ENCODE peak calls at places on chromosomes 7 and 10, in ten cellular contexts. E, P, X, L, O, Q, G, T, R and U are unnamed samples.

GRCh38 chr10:30058111-30058510 is 1.3 kb downstream of the JCAD start:
- DNase-seq in E (no peak), P (no peak), X (no peak), L (no peak), O (no peak), Q (no peak), G (no peak), T (no peak), R (no peak), U (no peak)

GRCh38 chr10:77430530-77430929 is 207.1 kb downstream of the KCNMA1 start:
- DNase-seq in E (no peak), P (no peak), X (no peak), L (no peak), O (no peak), Q (no peak), G (no peak), T (no peak), R (no peak), U (no peak)

GRCh38 chr10:133520193-133520738 is 6.9 kb upstream of the CYP2E1 start:
- DNase-seq in E (peak), P (peak), X (peak), L (peak), O (no peak), Q (peak), G (peak), T (peak), R (peak), U (peak)

GRCh38 chr10:22710139-22710745 is 4.1 kb downstream of the PIP4K2A start:
- DNase-seq in E (no peak), P (no peak), X (no peak), L (no peak), O (no peak), Q (peak), G (no peak), T (peak), R (no peak), U (no peak)

GRCh38 chr7:140989068-140989467 is 25.7 kb downstream of the MRPS33 start:
- DNase-seq in E (no peak), P (no peak), X (no peak), L (no peak), O (no peak), Q (no peak), G (no peak), T (no peak), R (no peak), U (no peak)

GRCh38 chr10:60089095-60089494 is 182.7 kb upstream of the CCDC6 start:
- DNase-seq in E (no peak), P (no peak), X (no peak), L (no peak), O (no peak), Q (no peak), G (no peak), T (no peak), R (no peak), U (no peak)

GRCh38 chr7:33744293-33744692 is 161.0 kb upstream of the BMPER start:
- DNase-seq in E (no peak), P (no peak), X (no peak), L (no peak), O (no peak), Q (no peak), G (no peak), T (peak), R (peak), U (no peak)

GRCh38 chr7:122901250-122901649 is 15.0 kb upstream of the CADPS2 start:
- DNase-seq in E (peak), P (no peak), X (no peak), L (no peak), O (no peak), Q (no peak), G (no peak), T (no peak), R (no peak), U (no peak)

GRCh38 chr10:132978542-132978941 is 36.2 kb upstream of the CFAP46 start:
- DNase-seq in E (no peak), P (no peak), X (no peak), L (no peak), O (no peak), Q (no peak), G (no peak), T (no peak), R (no peak), U (no peak)

GRCh38 chr7:96329189-96329588 is 7.3 kb upstream of the SLC25A13 start:
- DNase-seq in E (no peak), P (no peak), X (no peak), L (no peak), O (no peak), Q (no peak), G (no peak), T (no peak), R (no peak), U (no peak)

GRCh38 chr7:93861325-93861949 is 29.1 kb downstream of the TFPI2 start:
- DNase-seq in E (no peak), P (no peak), X (no peak), L (no peak), O (no peak), Q (no peak), G (peak), T (no peak), R (no peak), U (no peak)

GRCh38 chr7:34837316-34837715 is 179.3 kb downstream of the NPSR1 start:
- DNase-seq in E (no peak), P (no peak), X (no peak), L (no peak), O (no peak), Q (no peak), G (no peak), T (no peak), R (no peak), U (no peak)

GRCh38 chr10:71303569-71303907 is 15.5 kb upstream of the SLC29A3 start:
- DNase-seq in E (no peak), P (no peak), X (no peak), L (no peak), O (no peak), Q (no peak), G (no peak), T (no peak), R (no peak), U (no peak)

GRCh38 chr7:122886357-122887081 is at the start of gene CADPS2:
- DNase-seq in E (peak), P (peak), X (peak), L (peak), O (peak), Q (peak), G (peak), T (peak), R (peak), U (peak)

GRCh38 chr10:11689945-11690736 is 52.0 kb upstream of the ECHDC3 start:
- DNase-seq in E (no peak), P (no peak), X (no peak), L (no peak), O (no peak), Q (no peak), G (no peak), T (no peak), R (no peak), U (no peak)

GRCh38 chr7:26385240-26385639 is 93.6 kb downstream of the SNX10 start:
- DNase-seq in E (no peak), P (no peak), X (no peak), L (no peak), O (no peak), Q (no peak), G (no peak), T (no peak), R (no peak), U (no peak)

GRCh38 chr10:4546500-4546899 is 279.5 kb upstream of the AKR1E2 start:
- DNase-seq in E (peak), P (no peak), X (no peak), L (no peak), O (no peak), Q (no peak), G (no peak), T (no peak), R (no peak), U (no peak)

GRCh38 chr7:82593780-82594179 is 150.2 kb upstream of the CACNA2D1 start:
- DNase-seq in E (no peak), P (no peak), X (no peak), L (no peak), O (peak), Q (no peak), G (no peak), T (no peak), R (no peak), U (no peak)

GRCh38 chr7:29237483-29237882 is 42.9 kb downstream of the CHN2 start:
- DNase-seq in E (no peak), P (no peak), X (no peak), L (no peak), O (no peak), Q (no peak), G (no peak), T (no peak), R (no peak), U (no peak)

GRCh38 chr7:2863461-2864066 is 19.5 kb upstream of the GNA12 start:
- DNase-seq in E (peak), P (peak), X (no peak), L (peak), O (no peak), Q (peak), G (peak), T (peak), R (no peak), U (no peak)

GRCh38 chr10:35202050-35202449 is 75.4 kb downstream of the CREM start:
- DNase-seq in E (no peak), P (no peak), X (no peak), L (no peak), O (no peak), Q (no peak), G (no peak), T (no peak), R (no peak), U (no peak)

GRCh38 chr10:106757521-106757920 is 407.0 kb downstream of the SORCS1 start:
- DNase-seq in E (no peak), P (no peak), X (no peak), L (no peak), O (no peak), Q (no peak), G (no peak), T (no peak), R (no peak), U (no peak)

GRCh38 chr10:49253340-49253739 is 45.6 kb upstream of the C10orf71 start:
- DNase-seq in E (no peak), P (no peak), X (no peak), L (no peak), O (no peak), Q (no peak), G (no peak), T (no peak), R (no peak), U (no peak)

GRCh38 chr7:58086871-58087535 is 637.0 kb downstream of the ZNF716 start:
- DNase-seq in E (no peak), P (no peak), X (no peak), L (no peak), O (no peak), Q (no peak), G (no peak), T (no peak), R (no peak), U (no peak)

GRCh38 chr7:108299251-108300014 is 156.8 kb downstream of the NRCAM start:
- DNase-seq in E (no peak), P (no peak), X (no peak), L (no peak), O (no peak), Q (no peak), G (peak), T (no peak), R (no peak), U (no peak)

GRCh38 chr7:945556-946255 is 8.8 kb downstream of the ADAP1 start:
- DNase-seq in E (no peak), P (peak), X (no peak), L (no peak), O (no peak), Q (no peak), G (no peak), T (no peak), R (no peak), U (no peak)

GRCh38 chr10:103757531-103758293 is 97.7 kb downstream of the SH3PXD2A start:
- DNase-seq in E (peak), P (peak), X (no peak), L (no peak), O (no peak), Q (peak), G (no peak), T (peak), R (no peak), U (no peak)